ENCODE peak calls at places on chromosomes 12 and 14, in six cellular contexts. H is trophoblast cell, A is H9, F is mesendoderm, P is H1, E is neuronal stem cell. L is an unnamed sample.

GRCh38 chr14:35229495-35230089 is 62.6 kb upstream of the PSMA6 start:
- DNase-seq in H (no peak), P (no peak), F (peak; percentile 27), A (no peak), E (no peak), L (no peak)

GRCh38 chr14:51119411-51120051 is 24.6 kb upstream of the TRIM9 start:
- DNase-seq in H (no peak), F (no peak), P (no peak), A (no peak), E (no peak), L (no peak)

GRCh38 chr14:87066221-87066817 is 926.7 kb downstream of the GALC start:
- DNase-seq in E (no peak), H (no peak), F (peak; percentile 19), A (no peak), P (no peak), L (peak; percentile 4)

GRCh38 chr14:70358631-70359030 is 852 bp downstream of the COX16 start:
- DNase-seq in F (no peak), E (no peak), H (no peak), A (no peak), P (no peak), L (peak; percentile 12)

GRCh38 chr14:105026033-105026785 is 5.3 kb upstream of the CDCA4 start:
- DNase-seq in H (no peak), F (no peak), P (no peak), A (no peak), E (no peak), L (peak; percentile 70)

GRCh38 chr12:23887055-23887835 is 62.2 kb downstream of the SOX5 start:
- DNase-seq in H (no peak), F (peak; percentile 26), A (no peak), P (no peak), E (no peak), L (no peak)

GRCh38 chr14:91980157-91980556 is 32.7 kb upstream of the FBLN5 start:
- DNase-seq in H (peak; percentile 4), F (no peak), P (no peak), E (no peak), A (no peak), L (peak; percentile 96)

GRCh38 chr12:20549115-20549719 is 145.9 kb upstream of the SLCO1C1 start:
- DNase-seq in A (no peak), F (peak; percentile 32), H (no peak), P (no peak), E (peak; percentile 4), L (peak; percentile 56)

GRCh38 chr12:5217936-5218335 is 174.3 kb downstream of the KCNA5 start:
- DNase-seq in A (no peak), E (no peak), P (no peak), H (no peak), F (no peak), L (no peak)

GRCh38 chr14:105845725-105846309 is 319.4 kb downstream of the TMEM121 start:
- DNase-seq in E (no peak), P (no peak), F (no peak), H (no peak), A (no peak), L (no peak)

GRCh38 chr12:104788848-104789271 is 169.2 kb downstream of the SLC41A2 start:
- DNase-seq in F (peak; percentile 90), E (peak; percentile 23), H (no peak), A (peak; percentile 88), P (peak; percentile 69), L (no peak)

GRCh38 chr12:15164997-15165659 is 56.1 kb downstream of the RERG start:
- DNase-seq in F (peak; percentile 66), H (no peak), E (no peak), P (no peak), A (no peak), L (no peak)

GRCh38 chr12:25771062-25771461 is 187.4 kb upstream of the RASSF8 start:
- DNase-seq in A (no peak), E (no peak), H (no peak), P (no peak), F (no peak), L (peak; percentile 55)

GRCh38 chr14:45785240-45785639 is 532.2 kb upstream of the MIS18BP1 start:
- DNase-seq in F (no peak), A (no peak), H (peak; percentile 48), P (no peak), E (no peak), L (no peak)

GRCh38 chr12:56633465-56634241 is 3.5 kb upstream of the BAZ2A start:
- DNase-seq in A (no peak), E (no peak), F (no peak), P (no peak), H (no peak), L (no peak)

GRCh38 chr12:56635539-56636117 is 5.5 kb upstream of the BAZ2A start:
- DNase-seq in E (no peak), F (peak; percentile 51), P (peak; percentile 76), H (peak; percentile 62), A (no peak), L (no peak)

GRCh38 chr12:56636118-56636674 is 6.1 kb upstream of the BAZ2A start:
- DNase-seq in H (peak; percentile 87), P (peak; percentile 73), A (peak; percentile 93), F (peak; percentile 93), E (no peak), L (peak; percentile 80)

GRCh38 chr12:56634242-56634836 is 4.2 kb upstream of the BAZ2A start:
- DNase-seq in F (peak; percentile 87), H (peak; percentile 46), E (no peak), A (peak; percentile 95), P (peak; percentile 86), L (no peak)

DNA sequence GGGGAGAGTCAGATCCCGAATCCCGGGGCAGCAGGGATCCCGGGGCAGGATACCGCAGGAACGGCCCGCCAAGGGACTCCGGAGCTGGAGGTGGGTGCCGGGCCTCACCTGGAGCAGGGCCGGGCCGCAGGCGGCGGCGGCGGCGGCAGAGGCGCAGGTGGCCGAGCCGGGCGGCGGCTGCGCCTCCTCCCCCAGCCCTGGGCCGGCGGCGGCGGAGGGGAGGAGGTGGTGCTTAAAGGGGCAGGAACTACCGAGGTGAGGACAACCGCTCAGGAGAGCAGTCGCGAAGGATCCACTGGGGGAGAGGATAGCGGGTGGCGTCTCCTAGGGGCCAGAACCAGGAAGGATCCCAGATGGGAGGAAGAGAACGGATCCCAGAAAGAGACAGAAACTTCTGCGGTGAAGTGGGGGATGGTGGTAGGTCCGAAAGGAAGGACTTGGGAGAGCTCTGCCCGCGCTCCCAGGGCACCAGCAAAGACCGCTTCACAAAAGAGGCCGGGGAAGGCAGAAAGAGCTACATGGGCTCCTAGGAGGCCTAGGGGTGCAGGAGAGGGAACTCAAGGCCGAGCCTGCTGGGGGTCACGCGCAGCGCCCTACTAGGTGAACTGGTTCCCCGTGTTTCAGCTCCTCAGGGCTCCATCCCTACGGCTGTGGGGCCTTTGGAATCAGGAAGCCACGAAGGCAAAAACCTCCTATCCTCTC is 4.9 kb upstream of the BAZ2A start:
- DNase-seq in P (peak; percentile 85), E (no peak), H (peak; percentile 84), F (peak; percentile 96), A (peak; percentile 85), L (peak; percentile 84)
- H2BK5ac ChIP-seq in P (peak overlapping the region; percentile 87), E (peak overlapping the region; percentile 96), H (peak overlapping the region; percentile 75), F (peak overlapping the region; percentile 65), A (no peak overlapping the region), L (peak overlapping the region; percentile 87)

GRCh38 chr12:3515506-3515905 is 24.5 kb downstream of the PRMT8 start:
- DNase-seq in F (no peak), A (peak; percentile 23), E (no peak), P (no peak), H (no peak), L (no peak)
- H2BK5ac ChIP-seq in F (no peak overlapping the region), A (no peak overlapping the region), E (no peak overlapping the region), P (no peak overlapping the region), H (no peak overlapping the region), L (no peak overlapping the region)

GRCh38 chr12:46567667-46568066 is 195.1 kb upstream of the SLC38A2 start:
- DNase-seq in P (no peak), H (no peak), A (no peak), E (no peak), F (no peak), L (no peak)
- H2BK5ac ChIP-seq in P (no peak overlapping the region), H (no peak overlapping the region), A (no peak overlapping the region), E (no peak overlapping the region), F (no peak overlapping the region), L (no peak overlapping the region)

DNA sequence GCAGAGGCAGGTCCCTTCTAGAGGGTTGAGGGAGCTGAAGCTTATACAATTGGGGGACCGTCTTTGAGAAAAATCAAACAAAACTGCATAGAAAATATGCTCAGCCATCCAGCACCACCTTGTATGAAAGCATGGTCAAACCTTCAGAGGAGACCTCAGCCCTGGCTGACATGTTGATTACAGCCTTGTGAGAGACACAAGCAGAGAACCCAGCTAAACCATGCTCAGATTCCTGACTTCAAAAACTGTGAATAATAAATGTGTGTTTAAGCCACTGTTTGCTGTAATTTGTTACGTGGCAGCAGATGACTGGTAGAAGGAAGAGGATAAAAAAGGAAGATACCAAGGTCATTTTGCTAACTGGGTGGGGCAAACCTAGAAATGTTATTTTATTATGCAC is 115.7 kb downstream of the NUAK1 start:
- DNase-seq in F (no peak), H (no peak), A (no peak), E (no peak), P (no peak), L (no peak)
- H2BK5ac ChIP-seq in F (no peak overlapping the region), H (no peak overlapping the region), A (no peak overlapping the region), E (no peak overlapping the region), P (no peak overlapping the region), L (peak overlapping the region; percentile 7)

GRCh38 chr14:54568821-54569591 is 2.1 kb downstream of the SAMD4A start:
- DNase-seq in F (no peak), H (no peak), E (no peak), P (no peak), A (no peak), L (peak; percentile 59)

GRCh38 chr14:54566152-54566409 is 847 bp upstream of the SAMD4A start:
- DNase-seq in F (no peak), E (no peak), H (no peak), P (peak; percentile 68), A (no peak), L (no peak)

GRCh38 chr14:54566410-54567223 is at the start of gene SAMD4A:
- DNase-seq in F (peak; percentile 92), A (peak; percentile 74), P (peak; percentile 75), H (peak; percentile 62), E (peak; percentile 74), L (peak; percentile 86)

GRCh38 chr14:54567224-54567633 is 301 bp downstream of the SAMD4A start:
- DNase-seq in A (peak; percentile 62), E (peak; percentile 33), H (no peak), P (peak; percentile 74), F (peak; percentile 74), L (no peak)

DNA sequence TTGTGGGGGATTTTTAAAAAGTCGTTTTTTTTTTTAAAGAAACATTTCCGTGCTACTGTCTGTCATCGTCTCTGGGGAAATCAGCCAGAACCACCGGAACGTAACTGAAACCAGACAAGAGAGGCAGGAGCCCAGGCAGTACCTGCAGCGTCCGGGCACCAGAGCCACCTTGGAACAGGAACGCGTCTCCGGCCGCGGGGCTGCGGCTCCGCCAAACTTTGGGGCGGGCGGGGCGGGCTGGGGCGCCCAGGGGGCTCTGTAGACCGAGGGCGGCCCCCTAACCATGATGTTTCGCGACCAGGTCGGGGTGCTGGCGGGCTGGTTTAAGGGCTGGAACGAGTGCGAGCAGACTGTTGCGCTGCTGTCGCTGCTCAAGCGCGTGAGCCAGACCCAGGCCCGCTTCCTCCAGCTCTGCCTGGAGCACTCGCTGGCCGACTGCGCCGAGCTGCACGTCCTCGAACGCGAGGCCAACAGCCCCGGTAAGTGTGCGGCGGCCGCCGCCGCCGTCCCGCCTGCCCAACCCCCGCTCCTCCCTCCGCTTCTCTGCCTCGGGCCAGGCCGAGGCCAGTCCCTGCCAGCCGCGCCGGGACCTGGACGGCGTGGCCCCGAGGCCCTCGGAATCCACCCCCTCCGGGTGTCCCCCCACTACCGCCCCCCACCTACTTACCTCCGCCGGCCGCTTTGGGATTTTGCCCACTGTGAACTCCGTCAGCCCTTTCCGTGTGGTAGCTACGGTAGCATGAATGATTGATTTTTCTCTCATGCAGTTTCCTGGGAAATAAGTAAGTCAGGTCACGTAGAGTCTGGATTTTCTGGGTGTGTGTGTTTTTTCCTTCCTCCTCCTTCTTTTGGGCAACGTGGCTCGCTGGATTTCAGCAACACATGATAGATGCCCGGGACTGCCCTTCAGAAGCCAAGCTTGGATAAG is 970 bp downstream of the SAMD4A start:
- DNase-seq in A (peak; percentile 71), H (peak; percentile 64), E (peak; percentile 44), P (peak; percentile 77), F (peak; percentile 79), L (no peak)
- H2BK5ac ChIP-seq in A (no peak overlapping the region), H (peak overlapping the region; percentile 57), E (peak overlapping the region; percentile 72), P (no peak overlapping the region), F (no peak overlapping the region), L (peak overlapping the region; percentile 95)

L was measured in IMR-90.